ENCODE peak calls at places on chromosomes 5 and 9, in seven cellular contexts. H is endothelial cell; L is CD4-positive, alpha-beta T cell; Q is activated CD8-positive, alpha-beta memory T cell treated with anti-CD3 and anti-CD28 coated beads, Interleukin-2, amount 10 ng/mL, durations not matched to agents 7 days and 5 days; V is GM20000; R is type B pancreatic cell; P is GM10248. G is an unnamed sample.

GRCh38 chr9:13810510-13810909 is 503.4 kb downstream of the NFIB start:
- DNase-seq in H (no peak), L (no peak), Q (no peak), V (no peak), R (no peak), P (no peak), G (no peak)

GRCh38 chr5:62942384-62942783 is 363.8 kb downstream of the LRRC70 start:
- DNase-seq in H (no peak), L (no peak), Q (no peak), V (no peak), R (no peak), P (no peak), G (no peak)

GRCh38 chr5:107968465-107968864 is 297.7 kb upstream of the EFNA5 start:
- DNase-seq in H (no peak), L (no peak), Q (no peak), V (no peak), R (no peak), P (no peak), G (no peak)

GRCh38 chr5:170503970-170504525 is at the start of gene KCNIP1:
- DNase-seq in H (peak), L (no peak), Q (no peak), V (no peak), R (no peak), P (no peak), G (no peak)

GRCh38 chr9:81649475-81649874 is 39.9 kb downstream of the TLE1 start:
- DNase-seq in H (no peak), L (no peak), Q (no peak), V (no peak), R (no peak), P (no peak), G (no peak)

GRCh38 chr5:142655339-142656267 is 30.3 kb downstream of the FGF1 start:
- DNase-seq in H (peak), L (peak), Q (peak), V (peak), R (peak), P (peak), G (peak)

GRCh38 chr9:19028835-19029451 is 4.1 kb downstream of the SAXO1 start:
- DNase-seq in H (peak), L (no peak), Q (no peak), V (peak), R (no peak), P (peak), G (no peak)

GRCh38 chr5:125189451-125190051 is 443.1 kb upstream of the ZNF608 start:
- DNase-seq in H (no peak), L (no peak), Q (no peak), V (no peak), R (no peak), P (no peak), G (no peak)

GRCh38 chr5:96203761-96204160 is 229.3 kb downstream of the PCSK1 start:
- DNase-seq in H (no peak), L (no peak), Q (no peak), V (no peak), R (no peak), P (no peak), G (no peak)

G was measured in T follicular helper cell.